ENCODE peak calls at places on chromosomes 13 and 19, in four cellular contexts. V, T, X and I are unnamed samples.
A peak's percentile ranks its signal among the peaks of the same experiment; 100 is the strongest.

GRCh38 chr19:12596485-12596884 is 14.1 kb downstream of the ZNF490 start:
- DNase-seq in V (no peak), T (no peak), X (no peak), I (no peak)

GRCh38 chr19:47540748-47541147 is 25.9 kb upstream of the NAPA start:
- DNase-seq in V (peak; percentile 68), T (peak; percentile 73), X (peak; percentile 74), I (no peak)

GRCh38 chr13:113860051-113860471 is 3.8 kb downstream of the GAS6 start:
- DNase-seq in X (peak; percentile 44), V (no peak), T (no peak), I (no peak)

GRCh38 chr13:101514695-101515275 is 62.3 kb downstream of the ITGBL1 start:
- DNase-seq in T (peak; percentile 86), X (peak; percentile 76), V (peak; percentile 79), I (peak; percentile 8)

GRCh38 chr13:32905063-32905863 is 111.0 kb upstream of the KL start:
- DNase-seq in X (peak; percentile 14), T (no peak), V (peak; percentile 51), I (no peak)

GRCh38 chr19:4139614-4140236 is 13.7 kb upstream of the CREB3L3 start:
- DNase-seq in V (peak; percentile 74), T (peak; percentile 52), X (peak; percentile 83), I (peak; percentile 71)

GRCh38 chr13:23790591-23791170 is 98.5 kb downstream of the MIPEP start:
- DNase-seq in V (peak; percentile 91), X (no peak), T (peak; percentile 85), I (no peak)

GRCh38 chr13:56953965-56954364 is 186.8 kb upstream of the PRR20A start:
- DNase-seq in V (no peak), T (no peak), X (no peak), I (no peak)

GRCh38 chr19:46426506-46427162 is 2.1 kb downstream of the PNMA8C start:
- DNase-seq in T (peak; percentile 84), X (peak; percentile 94), V (peak; percentile 85), I (no peak)

GRCh38 chr19:49954092-49954825 is 6.7 kb downstream of the SIGLEC11 start:
- DNase-seq in V (peak; percentile 41), T (peak; percentile 24), X (peak; percentile 26), I (no peak)

GRCh38 chr19:35458821-35459391 is 10.8 kb downstream of the FFAR2 start:
- DNase-seq in T (peak; percentile 60), V (no peak), X (no peak), I (no peak)

GRCh38 chr13:86725105-86725504 is 925.9 kb upstream of the SLITRK6 start:
- DNase-seq in X (peak; percentile 69), T (peak; percentile 2), V (no peak), I (no peak)

GRCh38 chr19:19402656-19403372 is 2.7 kb upstream of the GATAD2A start:
- DNase-seq in T (peak; percentile 46), X (no peak), V (peak; percentile 58), I (no peak)

GRCh38 chr13:75418997-75419396 is 63.0 kb downstream of the TBC1D4 start:
- DNase-seq in V (peak; percentile 60), T (peak; percentile 62), X (no peak), I (no peak)

GRCh38 chr13:50942630-50943311 is 33.2 kb downstream of the RNASEH2B start:
- DNase-seq in T (no peak), X (peak; percentile 42), V (no peak), I (no peak)

GRCh38 chr13:52374873-52375411 is 31.0 kb downstream of the THSD1 start:
- DNase-seq in V (peak; percentile 32), T (peak; percentile 20), X (no peak), I (no peak)

GRCh38 chr19:13832096-13832495 is 36.9 kb downstream of the ZSWIM4 start:
- DNase-seq in X (no peak), V (peak; percentile 21), T (no peak), I (no peak)

GRCh38 chr19:49151339-49152217 is 3.6 kb downstream of the HRC start:
- DNase-seq in T (peak; percentile 28), X (peak; percentile 100), V (peak; percentile 66), I (peak; percentile 98)

GRCh38 chr13:49112782-49113525 is 107.2 kb upstream of the MLNR start:
- DNase-seq in T (peak; percentile 21), X (peak; percentile 75), V (no peak), I (no peak)
- H3K4me3 ChIP-seq in T (peak overlapping the region; percentile 43), X (peak overlapping the region; percentile 48), V (no peak overlapping the region), I (no peak overlapping the region)

DNA sequence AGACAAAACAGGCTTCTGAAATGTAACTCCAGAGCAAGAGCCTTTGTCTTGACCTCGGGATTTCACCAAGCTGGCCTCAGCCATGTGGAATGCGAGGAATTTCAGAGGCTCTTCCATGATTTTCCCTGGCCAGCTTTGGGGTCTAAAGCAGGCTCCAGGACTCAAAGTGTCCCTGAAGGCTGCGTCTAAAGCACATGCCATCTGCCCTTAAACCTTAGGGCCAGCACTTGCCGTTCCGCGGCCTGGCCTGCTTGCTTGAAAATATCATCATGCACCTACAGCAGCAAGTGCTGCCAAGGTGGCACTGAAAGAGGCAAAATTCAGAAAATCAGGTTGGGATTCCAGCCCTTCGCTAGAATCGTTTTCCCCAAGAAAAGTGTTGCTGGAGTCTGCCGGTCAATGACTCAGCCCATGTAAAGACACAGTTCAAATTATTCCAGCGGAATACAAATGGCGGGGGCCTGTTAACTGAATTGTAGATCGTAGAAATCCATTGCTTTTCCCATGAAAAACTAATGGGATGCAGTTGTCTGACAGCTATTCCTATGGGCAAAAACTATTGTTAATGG is 105.7 kb upstream of the RAP2A start:
- DNase-seq in X (peak; percentile 93), T (peak; percentile 74), V (peak; percentile 75), I (no peak)
- H3K4me3 ChIP-seq in X (no peak overlapping the region), T (no peak overlapping the region), V (no peak overlapping the region), I (no peak overlapping the region)

GRCh38 chr13:44156294-44156658 is 217.3 kb upstream of the SERP2 start:
- DNase-seq in X (no peak), V (no peak), T (no peak), I (no peak)

GRCh38 chr13:44153536-44153935 is 220.1 kb upstream of the SERP2 start:
- DNase-seq in V (no peak), T (no peak), X (no peak), I (no peak)

GRCh38 chr13:44158055-44158655 is 215.5 kb upstream of the SERP2 start:
- DNase-seq in V (no peak), T (no peak), X (no peak), I (no peak)

GRCh38 chr13:44157614-44158013 is 216.0 kb upstream of the SERP2 start:
- DNase-seq in V (no peak), X (no peak), T (peak; percentile 12), I (no peak)

GRCh38 chr13:44155422-44156293 is 218.0 kb upstream of the SERP2 start:
- DNase-seq in V (peak; percentile 71), X (peak; percentile 38), T (peak; percentile 56), I (no peak)
- H3K4me3 ChIP-seq in V (peak overlapping the region; percentile 0), X (no peak overlapping the region), T (peak overlapping the region; percentile 23), I (no peak overlapping the region)

DNA sequence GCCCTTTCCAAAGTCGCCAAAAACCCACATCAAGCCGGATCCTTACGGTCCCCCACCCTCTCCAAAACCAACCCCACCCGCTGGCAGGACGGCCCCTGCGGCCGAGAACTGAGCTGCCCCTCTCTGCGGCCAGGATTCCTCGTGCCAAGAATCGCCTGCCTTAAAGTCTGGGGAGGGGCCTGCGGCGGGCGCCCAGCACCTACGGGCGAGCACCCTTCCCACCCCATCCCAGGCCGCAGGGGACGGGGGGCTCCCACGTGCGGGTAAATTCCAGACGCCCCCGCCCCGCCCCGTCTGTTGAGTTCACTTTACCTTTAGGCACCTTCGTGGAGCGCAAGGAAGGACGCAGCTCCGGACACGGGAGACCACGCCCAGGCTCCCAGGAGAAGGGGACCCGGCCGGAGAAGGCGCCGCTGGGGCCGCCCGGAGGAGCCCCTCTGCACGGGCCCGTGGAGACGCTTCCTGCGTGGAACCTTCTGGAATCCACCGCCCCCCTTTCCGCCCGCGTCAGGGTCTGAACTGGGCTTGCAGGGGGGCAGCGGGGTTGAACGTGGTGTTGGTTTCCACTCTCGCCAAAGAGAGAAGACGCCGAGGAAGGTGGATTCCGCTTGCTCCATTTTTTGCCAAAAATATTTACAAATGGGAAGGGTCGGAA is 22.8 kb downstream of the ONECUT3 start:
- DNase-seq in T (no peak), V (no peak), X (no peak), I (no peak)
- H3K4me3 ChIP-seq in T (no peak overlapping the region), V (no peak overlapping the region), X (peak overlapping the region; percentile 58), I (no peak overlapping the region)

GRCh38 chr19:7874080-7874856 is at the start of gene PRR36:
- DNase-seq in T (no peak), V (peak; percentile 42), X (peak; percentile 91), I (no peak)
- H3K4me3 ChIP-seq in T (no peak within 1 kb of the TSS), V (no peak within 1 kb of the TSS), X (peak within 1 kb of the TSS; percentile 81), I (peak within 1 kb of the TSS; percentile 46)